ENCODE peak calls at places on chromosomes 16 and 17, in six cellular contexts. Y, C, V, O, P and M are unnamed samples.
A peak's percentile ranks its signal among the peaks of the same experiment; 100 is the strongest.

GRCh38 chr17:16091773-16092172 is 92.1 kb downstream of the TTC19 start:
- DNase-seq in Y (no peak), C (no peak), V (no peak), O (no peak), P (peak; percentile 10), M (no peak)

GRCh38 chr17:7742729-7743128 is 25.2 kb downstream of the DNAH2 start:
- DNase-seq in Y (no peak), C (no peak), V (no peak), O (no peak), P (peak; percentile 23), M (no peak)

GRCh38 chr16:1088295-1089170 is 7.5 kb downstream of the C1QTNF8 start:
- DNase-seq in Y (peak; percentile 25), C (no peak), V (no peak), O (no peak), P (no peak), M (no peak)

GRCh38 chr16:65069766-65070165 is 52.1 kb downstream of the CDH11 start:
- DNase-seq in Y (no peak), C (no peak), V (no peak), O (no peak), P (no peak), M (no peak)

GRCh38 chr16:1206326-1206725 is 18.7 kb downstream of the TPSG1 start:
- DNase-seq in Y (peak; percentile 23), C (no peak), V (no peak), O (no peak), P (no peak), M (no peak)

GRCh38 chr17:55089251-55089650 is 120.7 kb downstream of the STXBP4 start:
- DNase-seq in Y (no peak), C (no peak), V (no peak), O (no peak), P (no peak), M (no peak)

GRCh38 chr17:35088647-35088910 is 25.1 kb upstream of the RFFL start:
- DNase-seq in Y (no peak), C (peak; percentile 42), V (no peak), O (peak; percentile 80), P (no peak), M (no peak)

GRCh38 chr16:82169861-82170845 is at the start of gene MPHOSPH6:
- DNase-seq in Y (peak; percentile 84), C (peak; percentile 80), V (peak; percentile 41), O (peak; percentile 89), P (peak; percentile 97), M (peak; percentile 84)

GRCh38 chr17:35821308-35821707 is 12.0 kb downstream of the TAF15 start:
- DNase-seq in Y (no peak), C (no peak), V (no peak), O (no peak), P (no peak), M (no peak)

DNA sequence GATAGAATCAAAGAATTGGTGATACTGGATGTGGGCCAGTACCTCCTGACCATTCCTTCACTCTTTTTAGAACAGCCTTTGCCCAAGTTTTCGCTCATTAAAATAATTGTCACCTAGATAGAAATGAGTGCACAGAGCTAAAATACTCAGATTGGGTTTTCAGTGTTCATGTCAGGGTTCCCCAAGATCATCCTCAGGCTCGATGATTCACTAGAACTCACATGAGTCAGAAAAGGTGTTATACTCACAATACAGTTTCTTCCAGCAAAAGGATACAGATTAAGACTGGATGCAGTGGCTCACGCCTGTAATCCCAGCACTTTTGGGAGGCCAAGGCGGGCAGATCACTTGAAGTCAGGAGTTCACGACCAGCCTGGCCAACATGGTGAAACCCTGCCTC is 19.9 kb downstream of the ERCC4 start:
- DNase-seq in Y (no peak), C (no peak), V (no peak), O (no peak), P (no peak), M (no peak)
- TF ChIP-seq ZNF274 in Y (no peak), C (no peak), V (no peak), O (no peak), P (no peak), M (no peak)

GRCh38 chr17:31629696-31630470 is 229.2 kb downstream of the COPRS start:
- DNase-seq in Y (no peak), C (no peak), V (no peak), O (no peak), P (no peak), M (no peak)

GRCh38 chr17:31627960-31628359 is 231.1 kb downstream of the COPRS start:
- DNase-seq in Y (no peak), C (no peak), V (no peak), O (no peak), P (no peak), M (no peak)

GRCh38 chr17:31631759-31632158 is 227.3 kb downstream of the COPRS start:
- DNase-seq in Y (no peak), C (no peak), V (no peak), O (no peak), P (no peak), M (no peak)
- TF ChIP-seq YY1 in Y (no peak), C (no peak), V (no peak), O (no peak), P (no peak), M (no peak)

DNA sequence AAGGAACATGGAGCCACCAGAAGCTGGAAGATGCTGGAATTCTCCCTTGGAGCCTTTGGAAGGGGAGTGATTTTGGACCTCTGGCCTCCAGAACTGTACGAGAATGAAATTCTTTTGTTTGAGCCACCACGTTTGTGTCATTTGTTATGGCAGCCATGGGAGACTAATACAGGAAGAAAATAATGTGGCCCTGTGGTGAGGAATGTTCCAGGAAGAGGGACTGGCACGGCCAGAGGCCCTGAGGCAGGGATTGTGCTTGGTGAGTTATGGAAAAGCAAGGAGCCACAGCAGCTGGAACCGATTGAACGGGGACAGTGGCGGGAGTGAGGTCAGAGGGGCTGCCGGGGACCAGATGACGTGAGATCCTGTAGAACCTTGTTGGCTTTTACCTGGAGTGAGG is 51.4 kb downstream of the CFAP20 start:
- DNase-seq in Y (no peak), C (no peak), V (no peak), O (no peak), P (no peak), M (no peak)
- TF ChIP-seq ZNF274 in Y (no peak), C (no peak), V (no peak), O (no peak), P (no peak), M (no peak)

DNA sequence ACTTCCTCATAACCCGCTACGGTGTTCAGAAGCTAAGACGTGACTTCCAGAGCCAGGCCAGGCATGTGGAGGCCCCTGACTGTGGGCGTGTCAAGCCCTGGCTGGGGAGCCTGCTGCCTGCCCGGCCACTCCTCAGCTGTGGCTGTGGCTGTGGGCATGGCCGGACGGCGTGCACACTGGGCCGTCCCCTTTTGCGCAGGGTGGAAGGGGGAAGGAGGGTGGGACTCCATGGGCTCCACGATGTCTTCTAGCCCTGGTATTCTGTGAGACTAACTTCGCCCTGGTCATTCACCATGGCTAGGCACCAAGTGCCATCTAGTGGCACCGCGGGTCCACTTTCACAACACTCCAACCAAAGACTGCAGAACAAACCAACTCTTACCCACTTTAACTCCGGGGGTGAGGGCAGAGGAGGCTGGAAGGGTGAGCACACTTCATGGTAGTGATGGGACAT is 67.9 kb downstream of the N4BP1 start:
- DNase-seq in Y (no peak), C (no peak), V (no peak), O (no peak), P (no peak), M (no peak)
- TF ChIP-seq YY1 in Y (no peak), C (no peak), V (peak; percentile 18), O (no peak), P (no peak), M (no peak)

GRCh38 chr17:68906638-68907037 is 48.6 kb downstream of the ABCA8 start:
- DNase-seq in Y (peak; percentile 39), C (peak; percentile 46), V (no peak), O (no peak), P (peak; percentile 8), M (no peak)
- TF ChIP-seq ZNF274 in Y (no peak), C (no peak), V (no peak), O (no peak), P (no peak), M (no peak)

DNA sequence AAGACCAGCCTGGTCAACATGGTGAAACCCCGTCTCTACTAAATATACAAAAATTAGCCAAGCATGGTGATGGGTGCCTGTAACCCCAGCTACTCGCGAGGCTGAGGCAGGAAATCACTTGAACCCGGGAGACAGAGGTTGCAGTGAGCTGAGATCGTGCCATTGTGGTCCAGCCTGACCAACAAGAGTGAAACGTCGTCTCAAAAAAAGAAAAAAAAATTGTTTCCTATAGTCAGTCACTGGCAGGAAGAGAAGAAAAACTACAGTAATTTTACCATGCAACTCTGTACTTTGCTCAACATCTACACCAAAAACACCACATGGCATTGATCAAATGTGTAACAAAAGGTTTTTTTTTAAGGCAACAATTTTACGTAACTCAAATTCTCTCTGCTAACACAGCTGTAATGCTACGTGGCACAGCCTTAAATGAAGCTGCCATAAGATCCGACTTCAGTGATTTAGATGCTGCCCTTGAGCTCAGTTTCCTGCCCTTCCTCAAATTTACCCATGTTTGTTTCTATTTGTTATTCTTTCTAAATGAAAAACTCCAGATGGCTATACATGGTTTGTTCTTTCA is 40.2 kb downstream of the CNOT1 start:
- DNase-seq in Y (no peak), C (no peak), V (no peak), O (no peak), P (no peak), M (no peak)
- TF ChIP-seq YY1 in Y (no peak), C (no peak), V (no peak), O (no peak), P (no peak), M (no peak)

DNA sequence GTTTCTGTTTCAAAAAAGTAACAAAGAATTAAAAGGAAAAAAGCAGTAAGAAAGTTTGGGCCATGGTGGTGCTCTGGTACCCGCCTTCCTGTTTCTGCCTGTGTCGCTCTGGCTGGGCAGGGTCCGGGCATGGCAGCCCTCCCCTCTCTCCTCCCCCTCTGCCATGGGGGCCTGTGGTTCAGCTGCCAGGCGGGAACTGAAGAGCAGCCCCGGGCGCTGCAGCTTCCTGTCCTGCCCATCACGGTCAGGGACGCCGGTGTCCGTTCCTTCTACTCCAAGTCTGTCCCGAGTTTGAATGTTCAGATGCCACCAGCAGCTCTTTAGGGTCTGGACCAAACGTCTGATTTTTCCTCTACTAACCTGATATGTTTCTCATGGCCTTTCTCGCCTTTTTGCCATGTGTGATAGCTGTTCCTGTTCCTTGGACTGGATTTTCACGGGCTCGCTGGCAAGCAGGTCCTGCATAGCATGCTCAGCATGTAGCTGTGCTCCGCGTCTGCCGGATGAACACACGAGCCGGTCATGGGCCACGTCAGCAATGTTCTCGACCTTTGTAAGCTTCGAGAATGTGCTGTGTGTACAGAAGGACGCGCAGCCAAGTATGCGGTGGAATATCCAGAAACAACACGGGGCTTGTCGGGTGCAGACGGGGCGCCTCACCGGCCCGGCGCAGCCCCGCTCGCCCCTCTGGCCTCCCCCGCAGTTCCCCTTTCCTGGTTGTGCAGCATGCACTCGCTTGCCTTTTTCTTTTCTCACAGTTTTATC is 42.0 kb downstream of the RPTOR start:
- DNase-seq in Y (no peak), C (no peak), V (no peak), O (no peak), P (no peak), M (no peak)
- TF ChIP-seq ZNF274 in Y (no peak), C (no peak), V (no peak), O (no peak), P (no peak), M (no peak)

GRCh38 chr17:42041619-42042018 is 8.8 kb downstream of the C17orf113 start:
- DNase-seq in Y (no peak), C (no peak), V (no peak), O (no peak), P (no peak), M (no peak)
- TF ChIP-seq YY1 in Y (no peak), C (no peak), V (no peak), O (no peak), P (no peak), M (no peak)

GRCh38 chr17:80426671-80427326 is 11.8 kb downstream of the ENDOV start:
- DNase-seq in Y (peak; percentile 69), C (peak; percentile 29), V (peak; percentile 12), O (peak; percentile 97), P (peak; percentile 89), M (peak; percentile 38)
- TF ChIP-seq ZNF274 in Y (no peak), C (no peak), V (no peak), O (no peak), P (no peak), M (no peak)